ENCODE peak calls at places on chromosome 20, in seven cellular contexts. E is upper lobe of right lung; R is PC-9; J is Peyer's patch; B is breast epithelium; X is right lobe of liver; V is CD4-positive, alpha-beta T cell. A is an unnamed sample.

GRCh38 chr20:39433461-39433860 is 471.3 kb downstream of the DHX35 start:
- DNase-seq in E (no peak), R (no peak), J (no peak), B (no peak), X (no peak), V (no peak), A (no peak)

GRCh38 chr20:19497064-19497463 is 261.0 kb upstream of the RIN2 start:
- DNase-seq in E (no peak), R (no peak), J (no peak), B (no peak), X (no peak), V (no peak), A (no peak)

GRCh38 chr20:34772437-34772836 is 53.0 kb downstream of the NCOA6 start:
- DNase-seq in E (no peak), R (no peak), J (no peak), B (no peak), X (no peak), V (no peak), A (no peak)

GRCh38 chr20:33843854-33844253 is 32.7 kb downstream of the CHMP4B start:
- DNase-seq in E (no peak), R (peak; percentile 53), J (no peak), B (no peak), X (no peak), V (no peak), A (peak; percentile 43)

GRCh38 chr20:34516874-34517542 is 786 bp downstream of the DYNLRB1 start:
- DNase-seq in E (peak; percentile 66), R (no peak), J (peak; percentile 46), B (no peak), X (no peak), V (peak; percentile 43), A (no peak)

GRCh38 chr20:49187330-49188100 is 619 bp downstream of the STAU1 start:
- DNase-seq in E (peak; percentile 43), R (no peak), J (peak; percentile 27), B (no peak), X (peak; percentile 64), V (no peak), A (peak; percentile 45)

GRCh38 chr20:9761476-9761875 is 77.4 kb downstream of the PAK5 start:
- DNase-seq in E (no peak), R (no peak), J (no peak), B (no peak), X (no peak), V (no peak), A (no peak)

GRCh38 chr20:20017852-20018245 is 687 bp downstream of the NAA20 start:
- DNase-seq in E (no peak), R (no peak), J (no peak), B (no peak), X (no peak), V (no peak), A (no peak)

GRCh38 chr20:40805592-40805991 is 116.6 kb upstream of the MAFB start:
- DNase-seq in E (no peak), R (no peak), J (no peak), B (no peak), X (no peak), V (no peak), A (no peak)

GRCh38 chr20:10556519-10557083 is 117.2 kb downstream of the JAG1 start:
- DNase-seq in E (no peak), R (no peak), J (no peak), B (no peak), X (no peak), V (no peak), A (no peak)

GRCh38 chr20:23036371-23036770 is 1.3 kb downstream of the SSTR4 start:
- DNase-seq in E (no peak), R (no peak), J (no peak), B (no peak), X (no peak), V (no peak), A (no peak)

GRCh38 chr20:42161228-42161829 is 543.2 kb upstream of the CHD6 start:
- DNase-seq in E (no peak), R (no peak), J (no peak), B (no peak), X (no peak), V (no peak), A (no peak)

GRCh38 chr20:49569403-49570115 is 1.6 kb upstream of the PTGIS start:
- DNase-seq in E (no peak), R (no peak), J (no peak), B (no peak), X (no peak), V (no peak), A (no peak)

GRCh38 chr20:39706089-39706721 is 744.1 kb downstream of the DHX35 start:
- DNase-seq in E (no peak), R (no peak), J (no peak), B (no peak), X (no peak), V (no peak), A (peak; percentile 24)

GRCh38 chr20:17964632-17965031 is 4.0 kb downstream of the SNX5 start:
- DNase-seq in E (no peak), R (no peak), J (no peak), B (no peak), X (no peak), V (no peak), A (no peak)

GRCh38 chr20:34536798-34537394 is 20.7 kb downstream of the DYNLRB1 start:
- DNase-seq in E (no peak), R (no peak), J (peak; percentile 35), B (no peak), X (peak; percentile 69), V (peak; percentile 56), A (peak; percentile 81)

GRCh38 chr20:61024390-61024789 is 227.7 kb upstream of the CDH4 start:
- DNase-seq in E (no peak), R (no peak), J (no peak), B (no peak), X (no peak), V (no peak), A (no peak)

GRCh38 chr20:46434597-46434996 is 28.2 kb upstream of the ELMO2 start:
- DNase-seq in E (no peak), R (no peak), J (no peak), B (no peak), X (no peak), V (no peak), A (no peak)
- H3K9me3 ChIP-seq in E (no peaks in the 10 kb centered on the region), R (no peaks in the 10 kb centered on the region), J (no peaks in the 10 kb centered on the region), B (no peaks in the 10 kb centered on the region), X (no peaks in the 10 kb centered on the region), V (no peaks in the 10 kb centered on the region), A (no peaks in the 10 kb centered on the region)

DNA sequence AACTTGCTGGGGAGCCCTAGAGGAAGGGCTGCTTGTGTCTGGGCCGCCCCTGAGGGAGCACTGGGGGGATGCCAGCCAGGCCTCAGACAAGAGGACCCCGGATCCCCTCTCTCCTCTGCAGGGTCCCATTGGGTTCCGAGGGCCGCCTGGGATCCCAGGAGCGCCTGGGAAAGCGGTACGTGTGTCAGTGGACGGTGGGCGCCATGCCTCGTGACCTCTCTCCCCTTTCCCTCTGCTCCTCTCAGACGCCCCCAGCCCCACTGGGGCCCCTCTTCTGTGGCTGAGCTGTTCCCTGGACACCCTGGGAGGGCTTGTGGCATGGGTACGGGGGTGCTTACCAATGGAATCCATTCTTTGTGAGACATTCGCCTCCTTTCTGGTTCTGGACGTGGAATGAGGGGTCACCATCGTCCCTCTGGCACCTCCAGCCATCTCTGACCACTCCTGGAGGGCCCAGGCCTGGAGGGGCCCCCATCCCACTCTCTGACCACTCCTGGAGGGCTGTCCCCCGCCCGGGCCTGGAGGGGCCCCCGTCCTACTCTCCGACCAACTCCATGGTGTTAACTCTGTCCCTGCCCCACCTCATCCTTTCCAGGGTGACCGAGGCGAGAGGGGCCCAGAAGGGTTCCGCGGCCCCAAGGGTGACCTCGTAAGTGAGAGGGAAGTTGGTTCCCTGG is 9.9 kb downstream of the COL9A3 start:
- DNase-seq in E (no peak), R (no peak), J (no peak), B (no peak), X (no peak), V (no peak), A (peak; percentile 38)
- H3K27ac ChIP-seq in E (no peak overlapping the region), R (no peak overlapping the region), J (no peak overlapping the region), B (no peak overlapping the region), X (no peak overlapping the region), V (no peak overlapping the region), A (no peak overlapping the region)

GRCh38 chr20:59683181-59683580 is 78.8 kb downstream of the PHACTR3 start:
- DNase-seq in E (no peak), R (no peak), J (no peak), B (no peak), X (no peak), V (no peak), A (no peak)

GRCh38 chr20:59680852-59681251 is 76.5 kb downstream of the PHACTR3 start:
- DNase-seq in E (no peak), R (no peak), J (no peak), B (no peak), X (no peak), V (no peak), A (no peak)

GRCh38 chr20:59680148-59680650 is 75.9 kb downstream of the PHACTR3 start:
- DNase-seq in E (no peak), R (no peak), J (no peak), B (no peak), X (no peak), V (no peak), A (no peak)

GRCh38 chr20:59684685-59685212 is 80.4 kb downstream of the PHACTR3 start:
- DNase-seq in E (peak; percentile 32), R (no peak), J (no peak), B (no peak), X (no peak), V (no peak), A (no peak)

DNA sequence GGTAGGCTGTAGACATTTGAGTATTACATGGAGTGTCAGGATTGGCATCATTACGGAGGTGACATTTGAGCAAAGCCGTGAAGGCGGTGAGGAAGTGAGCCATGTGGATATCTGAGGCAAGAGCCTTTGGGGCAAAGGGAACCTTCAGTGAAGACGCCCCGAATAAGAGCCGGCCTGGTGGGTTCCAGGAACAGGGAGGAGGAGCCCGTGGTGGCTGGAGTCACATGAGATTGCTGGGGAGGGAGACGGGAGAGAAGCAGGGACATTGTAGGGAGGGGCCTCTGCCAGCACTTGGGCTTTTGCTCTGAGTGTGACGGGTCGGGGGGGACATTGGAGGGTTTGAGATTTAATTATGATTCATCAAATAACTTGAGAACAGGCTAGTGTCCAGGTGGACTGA is 78.3 kb downstream of the PHACTR3 start:
- DNase-seq in E (no peak), R (no peak), J (no peak), B (no peak), X (no peak), V (no peak), A (no peak)
- H3K9me3 ChIP-seq in E (no peaks in the 10 kb centered on the region), R (no peaks in the 10 kb centered on the region), J (no peaks in the 10 kb centered on the region), B (no peaks in the 10 kb centered on the region), X (no peaks in the 10 kb centered on the region), V (no peaks in the 10 kb centered on the region), A (no peaks in the 10 kb centered on the region)

DNA sequence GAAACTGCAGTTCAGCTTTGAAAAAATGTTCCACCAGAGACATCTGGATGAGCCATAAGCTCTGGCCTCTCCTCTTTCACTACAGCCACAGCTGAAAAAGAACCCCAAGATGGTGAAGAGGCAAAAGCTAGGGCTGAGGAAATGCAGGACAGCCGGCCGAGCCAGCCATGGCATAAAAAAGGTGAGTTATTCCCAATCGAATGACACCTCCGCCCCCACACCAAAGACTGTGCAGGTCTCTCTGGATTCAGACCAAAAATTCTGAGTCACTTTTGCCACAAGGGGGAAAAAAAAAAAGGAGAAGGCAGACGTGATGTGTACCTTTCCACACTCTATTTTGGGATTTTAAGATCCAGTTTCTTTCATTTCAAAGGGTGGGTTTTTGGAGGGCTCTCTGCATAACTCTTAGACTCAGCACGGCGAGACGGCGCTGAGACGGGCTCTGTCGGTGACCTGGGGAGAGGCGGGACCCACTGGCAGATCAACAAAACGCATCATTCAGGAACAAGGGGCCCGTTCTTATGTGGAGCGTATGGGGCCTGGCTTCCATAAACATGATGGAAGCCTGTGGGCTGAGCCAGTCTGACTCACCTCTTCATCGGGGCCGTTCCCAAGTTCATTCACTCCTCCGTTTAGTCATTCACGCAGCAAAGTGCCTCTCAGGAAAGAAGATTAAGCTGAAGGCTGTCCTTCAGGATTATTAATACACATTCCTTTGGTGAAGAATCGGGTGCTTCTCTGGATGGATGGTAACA is 54.8 kb downstream of the NFATC2 start:
- DNase-seq in E (no peak), R (peak; percentile 93), J (no peak), B (peak; percentile 35), X (no peak), V (no peak), A (no peak)
- H3K27ac ChIP-seq in E (no peak overlapping the region), R (peak overlapping the region; percentile 92), J (no peak overlapping the region), B (peak overlapping the region; percentile 70), X (no peak overlapping the region), V (no peak overlapping the region), A (no peak overlapping the region)

A was measured in pancreas.